ENCODE peak calls at places on chromosomes 1 and 21, in five cellular contexts. V, K, N, A and Z are unnamed samples. For H3K9me3, the result is how much of the 10 kb centered on the place peaks cover.

GRCh38 chr1:150567341-150567716 is 12.1 kb downstream of the MCL1 start:
- DNase-seq in V (no peak), K (no peak), N (no peak), A (no peak), Z (no peak)

GRCh38 chr21:46055863-46056281 is 42.0 kb upstream of the COL6A2 start:
- DNase-seq in V (no peak), K (no peak), N (peak), A (no peak), Z (no peak)

GRCh38 chr1:222784371-222784770 is 30.5 kb upstream of the DISP1 start:
- DNase-seq in V (no peak), K (no peak), N (no peak), A (no peak), Z (no peak)

GRCh38 chr1:3369437-3370076 is 84.9 kb upstream of the ARHGEF16 start:
- DNase-seq in V (no peak), K (peak), N (peak), A (no peak), Z (no peak)

GRCh38 chr1:24416666-24417391 is 1.2 kb downstream of the NIPAL3 start:
- DNase-seq in V (no peak), K (no peak), N (peak), A (no peak), Z (peak)

GRCh38 chr1:20729990-20730689 is 2.4 kb downstream of the SH2D5 start:
- DNase-seq in V (no peak), K (no peak), N (no peak), A (no peak), Z (no peak)

GRCh38 chr1:167196185-167196584 is 24.5 kb upstream of the POU2F1 start:
- DNase-seq in V (no peak), K (no peak), N (no peak), A (no peak), Z (no peak)

GRCh38 chr1:179325836-179326235 is 32.2 kb downstream of the SOAT1 start:
- DNase-seq in V (no peak), K (no peak), N (no peak), A (no peak), Z (no peak)

GRCh38 chr1:6614953-6615785 is 1.6 kb downstream of the PHF13 start:
- DNase-seq in V (no peak), K (no peak), N (no peak), A (no peak), Z (no peak)

GRCh38 chr1:160494620-160495019 is 28.4 kb downstream of the SLAMF6 start:
- DNase-seq in V (no peak), K (no peak), N (no peak), A (peak), Z (no peak)

GRCh38 chr1:165717918-165718515 is 19.7 kb upstream of the ALDH9A1 start:
- DNase-seq in V (no peak), K (peak), N (peak), A (peak), Z (no peak)

GRCh38 chr1:86618358-86618757 is 71.5 kb downstream of the CLCA4 start:
- DNase-seq in V (no peak), K (no peak), N (no peak), A (no peak), Z (no peak)

GRCh38 chr1:3898994-3899775 is 887 bp downstream of the C1orf174 start:
- DNase-seq in V (no peak), K (no peak), N (no peak), A (no peak), Z (no peak)

GRCh38 chr1:152251391-152251790 is 27.4 kb upstream of the HRNR start:
- DNase-seq in V (no peak), K (no peak), N (peak), A (no peak), Z (no peak)

GRCh38 chr1:21020151-21020550 is 156.5 kb downstream of the EIF4G3 start:
- DNase-seq in V (no peak), K (no peak), N (no peak), A (no peak), Z (no peak)

GRCh38 chr1:177975588-177976495 is 6.0 kb upstream of the SEC16B start:
- DNase-seq in V (no peak), K (no peak), N (peak), A (no peak), Z (no peak)

DNA sequence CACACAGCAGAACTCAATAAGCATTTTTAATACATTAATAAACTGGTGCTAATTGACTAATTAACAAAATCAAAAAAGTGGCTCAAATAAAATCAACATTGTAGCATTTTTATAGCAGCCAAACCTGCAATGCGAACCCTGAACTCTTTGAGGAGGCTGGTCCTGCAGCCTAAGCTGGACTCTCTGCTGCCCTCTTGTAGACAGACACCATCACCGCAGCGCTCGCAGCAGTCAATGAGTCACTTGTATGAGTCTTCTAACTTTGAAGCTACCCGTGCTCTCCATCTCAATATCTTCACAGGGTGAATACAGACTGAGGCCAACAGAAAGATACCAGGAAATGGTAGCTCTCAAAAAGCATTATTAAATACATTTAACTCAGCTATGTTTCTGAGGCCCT is 9.7 kb upstream of the KRTAP7-1 start:
- DNase-seq in V (no peak), K (no peak), N (peak), A (no peak), Z (no peak)
- H3K9me3 ChIP-seq in V (under half), K (under half), N (under half), A (under half), Z (under half)

GRCh38 chr1:247841796-247842195 is at the start of gene OR11L1:
- DNase-seq in V (no peak), K (no peak), N (no peak), A (no peak), Z (no peak)
- H3K9me3 ChIP-seq in V (under half), K (under half), N (under half), A (under half), Z (under half)

DNA sequence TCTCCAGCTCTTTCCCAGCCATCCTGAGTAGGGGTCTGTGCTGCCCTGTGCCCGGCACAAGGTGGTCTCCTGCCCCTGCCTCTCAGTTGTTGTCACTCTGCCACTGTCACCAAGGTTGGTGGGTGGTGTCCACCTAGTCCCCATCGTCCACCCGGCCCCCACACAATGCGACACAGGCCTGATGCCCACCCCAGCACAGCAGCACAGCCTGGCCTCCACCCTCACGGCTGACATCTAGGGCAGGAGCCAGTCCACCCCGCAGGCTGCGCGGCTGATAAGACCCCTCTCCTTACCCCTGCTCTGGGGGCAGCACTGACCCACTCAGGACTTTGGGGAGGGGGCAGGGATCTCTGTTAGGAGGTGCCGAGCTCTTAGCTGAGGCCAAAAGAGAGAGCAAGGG is 198.3 kb downstream of the LIPI start:
- DNase-seq in V (no peak), K (no peak), N (no peak), A (no peak), Z (no peak)
- H3K9me3 ChIP-seq in V (under half), K (under half), N (under half), A (under half), Z (under half)

DNA sequence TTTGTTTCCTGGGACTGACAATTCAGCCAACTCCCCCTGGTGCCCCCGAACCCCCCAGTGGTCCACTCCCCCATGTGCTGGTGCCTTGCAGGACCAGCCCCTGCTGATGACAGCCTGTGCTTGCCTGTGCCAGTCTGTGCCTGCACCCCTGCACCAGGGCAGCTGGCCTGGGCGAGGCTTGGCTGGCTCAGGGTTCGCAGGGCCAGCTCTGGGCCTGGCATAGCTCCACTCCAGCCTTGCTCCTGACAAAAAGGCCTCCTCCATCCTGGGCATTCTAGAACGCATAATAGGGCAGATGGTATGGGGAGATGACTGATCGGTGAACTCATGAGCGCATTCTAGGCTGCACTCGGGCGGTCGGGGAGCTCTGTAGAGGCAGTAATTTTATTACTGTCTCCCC is 5.4 kb downstream of the CNTN2 start:
- DNase-seq in V (no peak), K (no peak), N (no peak), A (no peak), Z (no peak)
- H3K9me3 ChIP-seq in V (under half), K (under half), N (under half), A (under half), Z (under half)